ENCODE peak calls at places on chromosomes 11 and 22, in six cellular contexts. W is MM.1S, P is HCT116, M is PC-9, Z is H9, A is OCI-LY7. J is an unnamed sample. For H3K79me2 and H3K9me3, the result is how much of the 10 kb centered on the place peaks cover.

GRCh38 chr22:36986242-36986821 is 32.9 kb downstream of the TST start:
- DNase-seq in A (peak), W (peak), Z (peak), P (no peak), M (no peak), J (peak)

GRCh38 chr11:95364324-95365295 is 133.6 kb upstream of the SESN3 start:
- DNase-seq in M (no peak), W (no peak), P (no peak), Z (no peak), A (no peak), J (no peak)

GRCh38 chr11:17333799-17334586 is 17.6 kb upstream of the NCR3LG1 start:
- DNase-seq in A (no peak), P (no peak), W (no peak), M (no peak), Z (no peak), J (no peak)

GRCh38 chr11:69691449-69691848 is 12.4 kb downstream of the FGF19 start:
- DNase-seq in P (peak), W (no peak), A (no peak), Z (no peak), M (no peak), J (no peak)

GRCh38 chr11:123509737-123510578 is 79.9 kb downstream of the GRAMD1B start:
- DNase-seq in W (no peak), M (no peak), P (no peak), Z (peak), A (no peak), J (no peak)

GRCh38 chr11:134634897-134635831 is 223.1 kb upstream of the B3GAT1 start:
- DNase-seq in Z (no peak), W (no peak), P (no peak), M (no peak), A (no peak), J (no peak)

GRCh38 chr22:23817146-23817545 is 21.7 kb downstream of the DERL3 start:
- DNase-seq in M (no peak), P (no peak), W (no peak), Z (peak), A (no peak), J (no peak)

GRCh38 chr11:123103326-123103980 is 41.5 kb upstream of the HSPA8 start:
- DNase-seq in W (peak), P (peak), Z (no peak), A (peak), M (peak), J (peak)

GRCh38 chr22:36086629-36087254 is 58.1 kb upstream of the RBFOX2 start:
- DNase-seq in Z (no peak), M (no peak), P (no peak), A (no peak), W (no peak), J (no peak)

GRCh38 chr11:129283141-129283540 is 91.0 kb upstream of the ARHGAP32 start:
- DNase-seq in M (peak), A (no peak), P (peak), W (no peak), Z (peak), J (no peak)

GRCh38 chr22:36858156-36858555 is 2.6 kb upstream of the NCF4 start:
- DNase-seq in M (no peak), W (no peak), P (no peak), A (no peak), Z (no peak), J (no peak)

GRCh38 chr11:57349491-57350274 is 11.5 kb downstream of the P2RX3 start:
- DNase-seq in P (peak), A (peak), Z (peak), W (peak), M (peak), J (peak)

GRCh38 chr11:32333335-32333991 is 101.9 kb downstream of the WT1 start:
- DNase-seq in W (no peak), Z (peak), M (no peak), P (no peak), A (no peak), J (no peak)

GRCh38 chr11:65014146-65014960 is at the start of gene ARL2:
- DNase-seq in W (peak), M (peak), A (no peak), Z (peak), P (no peak), J (no peak)

GRCh38 chr11:1308745-1309497 is 511 bp downstream of the TOLLIP start:
- DNase-seq in P (no peak), M (no peak), Z (no peak), A (no peak), W (no peak), J (no peak)

GRCh38 chr11:22078063-22078462 is 114.8 kb upstream of the ANO5 start:
- DNase-seq in M (no peak), A (no peak), W (no peak), Z (no peak), P (no peak), J (no peak)

GRCh38 chr11:1458340-1459218 is 28.0 kb downstream of the MOB2 start:
- DNase-seq in P (no peak), W (no peak), M (peak), A (peak), Z (peak), J (peak)

GRCh38 chr22:48452766-48453165 is 1374.9 kb downstream of the BRD1 start:
- DNase-seq in Z (no peak), A (no peak), P (no peak), M (no peak), W (no peak), J (peak)

GRCh38 chr22:37657590-37658132 is 862 bp upstream of the PDXP start:
- DNase-seq in A (no peak), W (no peak), Z (no peak), M (no peak), P (no peak), J (no peak)

GRCh38 chr11:19673924-19674390 is 38.7 kb upstream of the NAV2 start:
- DNase-seq in W (no peak), Z (peak), A (no peak), M (no peak), P (no peak), J (no peak)

GRCh38 chr11:7533199-7534029 is 19.6 kb downstream of the PPFIBP2 start:
- DNase-seq in M (no peak), A (no peak), Z (no peak), W (no peak), P (no peak), J (no peak)

GRCh38 chr11:7530013-7530412 is 16.2 kb downstream of the PPFIBP2 start:
- DNase-seq in W (no peak), A (no peak), P (no peak), Z (no peak), M (no peak), J (no peak)

GRCh38 chr11:7528514-7529049 is 14.8 kb downstream of the PPFIBP2 start:
- DNase-seq in P (no peak), W (no peak), A (no peak), Z (no peak), M (no peak), J (no peak)

GRCh38 chr11:7532395-7532794 is 18.6 kb downstream of the PPFIBP2 start:
- DNase-seq in A (no peak), Z (no peak), P (no peak), M (no peak), W (no peak), J (no peak)

DNA sequence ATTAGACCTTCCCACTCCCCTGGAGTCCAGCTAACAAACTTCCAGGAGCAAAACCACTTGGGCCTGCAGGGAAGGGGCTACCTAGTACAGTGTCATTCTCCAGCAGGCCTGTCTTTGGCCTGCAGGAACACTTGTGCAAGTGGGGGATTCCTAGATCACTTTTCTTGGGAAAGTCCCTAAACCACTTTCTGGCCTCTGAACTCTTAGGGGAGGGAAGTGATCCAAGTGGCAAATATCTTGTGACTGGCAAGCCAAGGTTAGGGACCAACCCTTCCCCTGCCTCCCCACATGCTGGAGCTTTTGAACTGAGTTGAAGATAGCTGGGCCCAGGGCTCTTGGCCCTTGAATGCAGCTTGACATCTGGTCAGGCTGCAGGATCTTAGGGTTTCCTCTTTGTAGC is 17.2 kb downstream of the PPFIBP2 start:
- DNase-seq in Z (no peak), W (no peak), A (no peak), P (no peak), M (no peak), J (no peak)
- H3K79me2 ChIP-seq in Z (under half), W (under half), A (half or more), P (under half), M (under half), J (under half)

GRCh38 chr11:108207683-108208060 is 14.8 kb downstream of the NPAT start:
- DNase-seq in M (no peak), Z (no peak), W (no peak), A (no peak), P (no peak), J (no peak)

GRCh38 chr11:108204918-108205499 is 17.4 kb downstream of the NPAT start:
- DNase-seq in Z (no peak), A (no peak), P (no peak), W (no peak), M (no peak), J (no peak)

GRCh38 chr11:108206969-108207682 is 15.3 kb downstream of the NPAT start:
- DNase-seq in A (peak), M (no peak), Z (no peak), W (no peak), P (no peak), J (no peak)

GRCh38 chr11:108204376-108204775 is 18.1 kb downstream of the NPAT start:
- DNase-seq in A (no peak), M (no peak), P (no peak), Z (no peak), W (no peak), J (no peak)

GRCh38 chr11:108206171-108206570 is 16.3 kb downstream of the NPAT start:
- DNase-seq in M (no peak), W (no peak), P (no peak), A (no peak), Z (no peak), J (no peak)
- H3K9me3 ChIP-seq in M (under half), W (under half), P (under half), A (half or more), Z (under half), J (under half)

DNA sequence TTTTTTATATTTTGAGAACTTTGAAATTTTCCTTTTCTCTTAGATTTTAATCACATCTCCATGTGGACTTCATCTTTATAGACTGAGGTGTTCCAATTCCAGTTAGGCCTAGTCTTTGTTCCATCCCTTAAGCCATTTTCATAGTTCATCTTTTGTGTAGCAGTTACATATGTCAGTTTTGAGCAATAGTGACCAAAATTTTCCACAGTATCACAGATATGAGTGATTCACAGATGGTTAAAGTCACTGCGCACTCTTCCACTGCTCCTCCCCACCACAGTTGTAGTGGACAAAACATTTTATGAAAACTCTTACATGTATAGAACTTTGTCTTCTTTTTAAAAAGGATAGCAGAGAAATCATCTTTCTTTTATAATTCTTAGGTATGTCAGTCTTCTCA is 42.8 kb downstream of the YAP1 start:
- DNase-seq in M (no peak), W (no peak), A (no peak), Z (no peak), P (no peak), J (no peak)
- H3K79me2 ChIP-seq in M (half or more), W (under half), A (under half), Z (under half), P (half or more), J (under half)

DNA sequence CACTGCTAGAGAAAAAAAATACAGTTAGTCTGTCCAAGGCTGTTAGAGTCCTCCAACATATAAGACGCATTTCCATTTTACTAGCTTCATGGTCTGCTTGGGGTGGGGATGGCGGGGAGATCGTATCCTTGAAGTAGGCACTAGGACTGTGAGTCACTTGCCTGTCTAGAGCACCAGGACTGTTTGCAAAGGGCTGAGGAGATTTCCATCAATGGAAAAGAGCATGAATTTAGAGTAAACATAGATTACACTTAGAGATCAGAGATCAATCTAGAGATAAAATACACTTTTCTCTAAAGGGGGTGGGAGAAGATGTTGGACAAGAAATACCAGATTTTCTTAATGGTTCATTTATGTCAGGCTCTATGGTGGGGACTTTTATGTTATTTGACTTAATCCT is 1.7 kb upstream of the MS4A7 start:
- DNase-seq in Z (no peak), A (no peak), M (no peak), P (no peak), W (no peak), J (no peak)
- H3K9me3 ChIP-seq in Z (under half), A (under half), M (under half), P (under half), W (under half), J (under half)

DNA sequence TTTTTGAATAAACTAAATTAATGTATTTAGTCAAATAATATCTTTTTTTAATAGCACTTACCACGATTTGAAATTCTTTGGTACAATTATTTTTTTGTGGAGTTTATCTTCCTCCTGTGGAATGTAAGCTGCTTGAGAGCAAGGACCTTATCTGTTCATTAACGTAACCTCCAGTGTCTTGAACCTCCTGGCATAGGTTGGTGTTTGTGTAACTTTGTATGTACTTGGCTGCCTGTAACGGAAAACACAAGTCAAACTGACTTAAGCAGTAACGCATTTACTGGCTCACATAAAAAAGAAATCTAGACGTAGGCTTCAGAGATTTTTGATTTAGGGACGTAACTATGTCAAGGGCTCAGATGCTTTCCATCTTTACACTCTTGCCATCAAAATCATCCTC is 56.1 kb downstream of the ARHGEF12 start:
- DNase-seq in Z (no peak), A (no peak), W (no peak), M (no peak), P (no peak), J (no peak)
- H3K79me2 ChIP-seq in Z (under half), A (under half), W (half or more), M (half or more), P (half or more), J (under half)

J was measured in Karpas-422.